ENCODE peak calls at places on chromosomes 4 and X, in four cellular contexts. One of them, this sample, is unnamed.

GRCh38 chr4:53307819-53308773 is 57.8 kb downstream of the SCFD2 start:
- DNase-seq in neural progenitor cell: no peak
- DNase-seq in neuronal stem cell: no peak
- DNase-seq in endodermal cell: no peak
- DNase-seq in this sample: no peak

GRCh38 chr4:28845158-28845557 is 1875.0 kb upstream of the PCDH7 start:
- DNase-seq in endodermal cell: no peak
- DNase-seq in neural progenitor cell: no peak
- DNase-seq in neuronal stem cell: no peak
- DNase-seq in this sample: no peak

GRCh38 chr4:68466185-68466584 is 18.9 kb downstream of the TMPRSS11E start:
- DNase-seq in endodermal cell: no peak
- DNase-seq in neuronal stem cell: no peak
- DNase-seq in neural progenitor cell: no peak
- DNase-seq in this sample: no peak

GRCh38 chr4:78265006-78265405 is 207.9 kb downstream of the FRAS1 start:
- DNase-seq in neural progenitor cell: no peak
- DNase-seq in neuronal stem cell: no peak
- DNase-seq in endodermal cell: no peak
- DNase-seq in this sample: no peak

GRCh38 chr4:48493485-48494100 is 3.5 kb downstream of the ZAR1 start:
- DNase-seq in endodermal cell: no peak
- DNase-seq in neuronal stem cell: no peak
- DNase-seq in neural progenitor cell: no peak
- DNase-seq in this sample: peak; percentile 41

GRCh38 chr4:74006009-74006476 is 7.6 kb upstream of the CXCL5 start:
- DNase-seq in endodermal cell: no peak
- DNase-seq in neuronal stem cell: no peak
- DNase-seq in neural progenitor cell: no peak
- DNase-seq in this sample: no peak

GRCh38 chrX:115367455-115367854 is 77.9 kb downstream of the LUZP4 start:
- DNase-seq in endodermal cell: no peak
- DNase-seq in neuronal stem cell: no peak
- DNase-seq in neural progenitor cell: no peak
- DNase-seq in this sample: no peak

GRCh38 chr4:95363966-95364365 is 184.8 kb downstream of the UNC5C start:
- DNase-seq in endodermal cell: no peak
- DNase-seq in neural progenitor cell: no peak
- DNase-seq in neuronal stem cell: no peak
- DNase-seq in this sample: no peak

GRCh38 chr4:120857312-120857711 is 65.2 kb downstream of the PRDM5 start:
- DNase-seq in endodermal cell: no peak
- DNase-seq in neuronal stem cell: no peak
- DNase-seq in neural progenitor cell: no peak
- DNase-seq in this sample: no peak

GRCh38 chr4:120557372-120557771 is 365.2 kb downstream of the PRDM5 start:
- DNase-seq in neural progenitor cell: no peak
- DNase-seq in neuronal stem cell: no peak
- DNase-seq in endodermal cell: no peak
- DNase-seq in this sample: no peak

GRCh38 chrX:19799319-19800182 is 87.8 kb downstream of the SH3KBP1 start:
- DNase-seq in neuronal stem cell: no peak
- DNase-seq in endodermal cell: no peak
- DNase-seq in neural progenitor cell: no peak
- DNase-seq in this sample: no peak

GRCh38 chrX:12701625-12702024 is 89.6 kb upstream of the PRPS2 start:
- DNase-seq in neural progenitor cell: peak; percentile 82
- DNase-seq in neuronal stem cell: peak; percentile 23
- DNase-seq in endodermal cell: peak; percentile 79
- DNase-seq in this sample: peak; percentile 54

GRCh38 chr4:83075271-83075670 is 39.3 kb downstream of the PLAC8 start:
- DNase-seq in endodermal cell: no peak
- DNase-seq in neural progenitor cell: no peak
- DNase-seq in neuronal stem cell: no peak
- DNase-seq in this sample: no peak

GRCh38 chrX:23333842-23334535 is 660 bp upstream of the PTCHD1 start:
- DNase-seq in endodermal cell: peak; percentile 89
- DNase-seq in neuronal stem cell: no peak
- DNase-seq in neural progenitor cell: peak; percentile 67
- DNase-seq in this sample: peak; percentile 35

GRCh38 chr4:61385302-61385701 is 185.2 kb downstream of the ADGRL3 start:
- DNase-seq in endodermal cell: peak; percentile 57
- DNase-seq in neuronal stem cell: no peak
- DNase-seq in neural progenitor cell: no peak
- DNase-seq in this sample: no peak

GRCh38 chr4:87092389-87093141 is 127.9 kb downstream of the KLHL8 start:
- DNase-seq in endodermal cell: no peak
- DNase-seq in neural progenitor cell: no peak
- DNase-seq in neuronal stem cell: no peak
- DNase-seq in this sample: no peak

GRCh38 chr4:178415925-178416324 is 973.7 kb upstream of the AGA start:
- DNase-seq in neural progenitor cell: no peak
- DNase-seq in endodermal cell: peak; percentile 54
- DNase-seq in neuronal stem cell: no peak
- DNase-seq in this sample: peak; percentile 11

GRCh38 chr4:53595823-53596222 is 4.5 kb upstream of the LNX1 start:
- DNase-seq in neuronal stem cell: no peak
- DNase-seq in neural progenitor cell: no peak
- DNase-seq in endodermal cell: no peak
- DNase-seq in this sample: no peak

GRCh38 chrX:153568612-153569011 is 30.3 kb downstream of the CCNQ start:
- DNase-seq in neural progenitor cell: no peak
- DNase-seq in endodermal cell: peak; percentile 61
- DNase-seq in neuronal stem cell: no peak
- DNase-seq in this sample: no peak

GRCh38 chrX:149825424-149825823 is 43.7 kb downstream of the MAGEA9 start:
- DNase-seq in neural progenitor cell: peak; percentile 43
- DNase-seq in neuronal stem cell: no peak
- DNase-seq in endodermal cell: peak; percentile 79
- DNase-seq in this sample: peak; percentile 58

GRCh38 chrX:12814434-12814833 is 23.2 kb downstream of the PRPS2 start:
- DNase-seq in endodermal cell: peak; percentile 80
- DNase-seq in neuronal stem cell: no peak
- DNase-seq in neural progenitor cell: peak; percentile 42
- DNase-seq in this sample: peak; percentile 29

GRCh38 chrX:16207631-16208030 is 40.4 kb downstream of the MAGEB17 start:
- DNase-seq in endodermal cell: no peak
- DNase-seq in neuronal stem cell: no peak
- DNase-seq in neural progenitor cell: no peak
- DNase-seq in this sample: no peak

GRCh38 chrX:107117993-107118321 is 665 bp downstream of the RBM41 start:
- DNase-seq in neural progenitor cell: no peak
- DNase-seq in neuronal stem cell: peak; percentile 0
- DNase-seq in endodermal cell: no peak
- DNase-seq in this sample: no peak

GRCh38 chr4:105970371-105970770 is 75.1 kb downstream of the NPNT start:
- DNase-seq in neural progenitor cell: no peak
- DNase-seq in endodermal cell: no peak
- DNase-seq in neuronal stem cell: no peak
- DNase-seq in this sample: no peak

GRCh38 chrX:150503898-150504219 is 64.6 kb upstream of the MTM1 start:
- DNase-seq in neural progenitor cell: no peak
- DNase-seq in neuronal stem cell: no peak
- DNase-seq in endodermal cell: peak; percentile 45
- DNase-seq in this sample: no peak

GRCh38 chr4:168803727-168804126 is 206.3 kb downstream of the CBR4 start:
- DNase-seq in endodermal cell: peak; percentile 78
- DNase-seq in neuronal stem cell: no peak
- DNase-seq in neural progenitor cell: peak; percentile 55
- DNase-seq in this sample: no peak

GRCh38 chr4:40322853-40323252 is 12.3 kb upstream of the CHRNA9 start:
- DNase-seq in endodermal cell: no peak
- DNase-seq in neuronal stem cell: no peak
- DNase-seq in neural progenitor cell: no peak
- DNase-seq in this sample: no peak

GRCh38 chrX:130197464-130197863 is 25.7 kb downstream of the RAB33A start:
- DNase-seq in endodermal cell: no peak
- DNase-seq in neural progenitor cell: no peak
- DNase-seq in neuronal stem cell: no peak
- DNase-seq in this sample: no peak

GRCh38 chr4:184248216-184248615 is 30.5 kb upstream of the ENPP6 start:
- DNase-seq in neural progenitor cell: no peak
- DNase-seq in endodermal cell: no peak
- DNase-seq in neuronal stem cell: no peak
- DNase-seq in this sample: no peak

GRCh38 chr4:175536852-175537453 is 275.1 kb downstream of the GPM6A start:
- DNase-seq in neural progenitor cell: peak; percentile 62
- DNase-seq in endodermal cell: no peak
- DNase-seq in neuronal stem cell: peak; percentile 42
- DNase-seq in this sample: no peak

GRCh38 chrX:108601276-108601675 is 135.1 kb downstream of the IRS4 start:
- DNase-seq in neuronal stem cell: no peak
- DNase-seq in neural progenitor cell: no peak
- DNase-seq in endodermal cell: peak; percentile 59
- DNase-seq in this sample: no peak

GRCh38 chrX:68935362-68935761 is 106.5 kb downstream of the EFNB1 start:
- DNase-seq in endodermal cell: peak; percentile 13
- DNase-seq in neural progenitor cell: no peak
- DNase-seq in neuronal stem cell: no peak
- DNase-seq in this sample: no peak

GRCh38 chrX:69469975-69470374 is 34.2 kb upstream of the NALF2 start:
- DNase-seq in neural progenitor cell: no peak
- DNase-seq in endodermal cell: no peak
- DNase-seq in neuronal stem cell: no peak
- DNase-seq in this sample: no peak

GRCh38 chrX:130336531-130336930 is 3.2 kb upstream of the SLC25A14 start:
- DNase-seq in neuronal stem cell: no peak
- DNase-seq in endodermal cell: no peak
- DNase-seq in neural progenitor cell: no peak
- DNase-seq in this sample: no peak

GRCh38 chrX:39896951-39897740 is 200.6 kb downstream of the BCOR start:
- DNase-seq in neural progenitor cell: peak; percentile 84
- DNase-seq in endodermal cell: peak; percentile 92
- DNase-seq in neuronal stem cell: peak; percentile 31
- DNase-seq in this sample: no peak

DNA sequence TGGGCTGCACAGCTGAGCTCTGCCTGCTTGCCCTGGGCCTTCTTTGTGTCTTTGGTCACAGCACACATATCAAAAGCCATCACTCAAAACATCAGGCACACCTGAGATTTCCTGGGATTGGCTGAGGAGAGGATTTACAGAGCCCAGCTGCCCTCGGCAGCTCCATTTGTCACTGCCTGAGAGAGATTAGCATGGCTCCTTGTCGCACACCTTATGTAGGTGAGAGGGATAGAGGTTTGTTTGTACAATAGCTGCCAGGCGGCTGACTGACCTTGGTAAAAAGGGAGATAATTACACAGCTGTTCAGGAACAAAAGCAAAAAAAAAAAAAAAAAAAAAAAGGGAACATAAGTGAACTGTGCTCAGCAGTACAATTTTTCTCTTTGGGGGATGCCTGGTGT is 63.2 kb downstream of the MGST2 start:
- DNase-seq in neural progenitor cell: no peak
- DNase-seq in endodermal cell: no peak
- DNase-seq in neuronal stem cell: no peak
- DNase-seq in this sample: peak; percentile 62
- H3K36me3 ChIP-seq in neural progenitor cell: no peaks in the 10 kb centered on the region
- H3K36me3 ChIP-seq in endodermal cell: peaks cover 62% of the 10 kb centered on the region
- H3K36me3 ChIP-seq in neuronal stem cell: no peaks in the 10 kb centered on the region
- H3K36me3 ChIP-seq in this sample: peaks cover 4% of the 10 kb centered on the region

DNA sequence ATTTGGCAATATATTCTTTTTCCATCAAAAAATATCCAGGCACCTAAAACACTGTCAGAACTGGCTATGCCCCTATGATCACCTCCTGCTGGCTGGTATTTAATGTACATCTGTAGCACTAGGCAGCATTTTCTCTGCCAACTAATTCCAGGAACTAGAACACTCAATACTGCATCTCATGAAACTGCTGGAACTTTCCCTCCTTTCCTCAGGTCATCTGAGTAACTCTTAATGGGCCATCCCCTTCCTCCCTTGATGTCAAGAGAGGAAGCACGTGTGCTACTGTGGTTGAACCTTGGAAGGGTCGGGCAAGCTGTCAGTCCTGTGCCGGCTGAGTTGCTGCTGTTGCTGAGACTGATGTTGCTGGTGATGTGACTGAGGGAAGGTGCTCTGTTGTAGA is 39.4 kb downstream of the TMEM165 start:
- DNase-seq in endodermal cell: no peak
- DNase-seq in neuronal stem cell: no peak
- DNase-seq in neural progenitor cell: peak; percentile 8
- DNase-seq in this sample: no peak
- H3K36me3 ChIP-seq in endodermal cell: peaks cover 85% of the 10 kb centered on the region
- H3K36me3 ChIP-seq in neuronal stem cell: peaks cover 2% of the 10 kb centered on the region
- H3K36me3 ChIP-seq in neural progenitor cell: peaks cover 12% of the 10 kb centered on the region
- H3K36me3 ChIP-seq in this sample: peaks cover 63% of the 10 kb centered on the region

GRCh38 chr4:6295495-6295894 is 25.8 kb downstream of the WFS1 start:
- DNase-seq in neuronal stem cell: no peak
- DNase-seq in endodermal cell: no peak
- DNase-seq in neural progenitor cell: no peak
- DNase-seq in this sample: no peak

GRCh38 chr4:6297266-6297815 is 27.7 kb downstream of the WFS1 start:
- DNase-seq in neuronal stem cell: no peak
- DNase-seq in neural progenitor cell: no peak
- DNase-seq in endodermal cell: no peak
- DNase-seq in this sample: no peak

GRCh38 chr4:6298035-6298434 is 28.4 kb downstream of the WFS1 start:
- DNase-seq in endodermal cell: no peak
- DNase-seq in neural progenitor cell: no peak
- DNase-seq in neuronal stem cell: no peak
- DNase-seq in this sample: no peak

GRCh38 chr4:6294705-6295421 is 25.2 kb downstream of the WFS1 start:
- DNase-seq in neural progenitor cell: no peak
- DNase-seq in neuronal stem cell: no peak
- DNase-seq in endodermal cell: no peak
- DNase-seq in this sample: no peak

DNA sequence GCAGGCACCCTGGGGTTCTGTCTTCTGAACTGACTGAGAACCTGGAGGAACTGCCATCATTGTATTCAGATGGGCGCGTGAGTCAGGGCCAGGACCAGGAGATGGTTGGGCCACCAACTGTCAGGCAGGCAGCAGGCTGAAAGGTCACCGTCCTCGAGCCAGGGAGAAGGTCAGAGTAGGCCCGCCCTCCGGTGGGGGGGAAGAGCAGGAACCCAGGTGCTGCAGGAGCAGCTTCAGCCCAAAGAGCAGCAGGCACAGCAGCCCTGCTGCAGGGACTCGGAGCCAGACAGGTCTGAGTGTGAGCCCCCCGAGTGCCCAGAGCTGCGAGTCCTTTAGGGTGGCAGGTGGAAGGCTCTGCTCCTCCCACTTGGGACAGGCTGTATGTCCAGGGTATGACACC is 26.4 kb downstream of the WFS1 start:
- DNase-seq in endodermal cell: peak; percentile 65
- DNase-seq in neural progenitor cell: no peak
- DNase-seq in neuronal stem cell: no peak
- DNase-seq in this sample: no peak
- H3K36me3 ChIP-seq in endodermal cell: no peaks in the 10 kb centered on the region
- H3K36me3 ChIP-seq in neural progenitor cell: no peaks in the 10 kb centered on the region
- H3K36me3 ChIP-seq in neuronal stem cell: peaks cover 29% of the 10 kb centered on the region
- H3K36me3 ChIP-seq in this sample: peaks cover 51% of the 10 kb centered on the region

DNA sequence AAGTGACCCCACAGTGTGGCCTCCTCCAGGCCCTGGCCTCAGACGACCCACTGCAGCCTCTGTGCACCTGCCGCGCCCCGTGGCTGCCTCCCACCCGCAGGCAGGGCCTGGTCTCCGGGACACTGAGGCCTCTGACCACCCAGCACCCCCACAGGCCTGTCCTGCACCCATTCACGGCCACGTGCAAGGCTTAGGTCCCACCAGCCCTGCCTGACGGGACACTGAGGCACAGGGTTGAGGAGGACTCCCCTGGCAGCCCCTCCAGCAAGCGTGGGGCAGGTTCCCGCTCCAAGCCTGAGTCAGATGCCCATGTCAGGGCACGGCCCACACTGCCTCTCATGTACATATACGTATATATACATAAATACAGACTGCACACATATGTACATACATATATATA is 23.5 kb downstream of the NELFA start:
- DNase-seq in neural progenitor cell: no peak
- DNase-seq in endodermal cell: no peak
- DNase-seq in neuronal stem cell: no peak
- DNase-seq in this sample: peak; percentile 42
- H3K36me3 ChIP-seq in neural progenitor cell: peaks cover 3% of the 10 kb centered on the region
- H3K36me3 ChIP-seq in endodermal cell: peaks cover 60% of the 10 kb centered on the region
- H3K36me3 ChIP-seq in neuronal stem cell: peaks cover 55% of the 10 kb centered on the region
- H3K36me3 ChIP-seq in this sample: peaks cover 100% of the 10 kb centered on the region

This sample was measured in WERI-Rb-1.